ENCODE peak calls at places on chromosomes 16 and 17, in eight cellular contexts. R is NCI-H146, A is M059J, T is uterus, M is spleen, V is right lobe of liver, C is fibroblast of lung, S is Daoy. H is an unnamed sample.

GRCh38 chr16:12794486-12795399 is 8.9 kb downstream of the CPPED1 start:
- DNase-seq in R (no peak), C (no peak), V (no peak), S (no peak), T (no peak), M (peak), A (no peak), H (no peak)

GRCh38 chr16:89536371-89536770 is 24.1 kb upstream of the RPL13 start:
- DNase-seq in A (no peak), R (no peak), T (no peak), S (no peak), V (no peak), C (no peak), M (no peak), H (no peak)

GRCh38 chr17:34993031-34993430 is 12.7 kb downstream of the LIG3 start:
- DNase-seq in C (no peak), R (no peak), A (no peak), M (no peak), S (no peak), V (no peak), T (no peak), H (no peak)

GRCh38 chr16:67529639-67530012 is 997 bp downstream of the RIPOR1 start:
- DNase-seq in C (peak), R (no peak), T (peak), M (peak), A (no peak), S (no peak), V (no peak), H (no peak)

GRCh38 chr17:40602445-40603443 is 37.5 kb upstream of the CCR7 start:
- DNase-seq in A (no peak), T (no peak), M (peak), V (no peak), C (no peak), S (no peak), R (no peak), H (no peak)

GRCh38 chr16:62067981-62068380 is 31.7 kb upstream of the CDH8 start:
- DNase-seq in M (no peak), A (no peak), T (no peak), S (no peak), V (no peak), R (no peak), C (no peak), H (no peak)

GRCh38 chr17:42276609-42277341 is 584 bp upstream of the STAT5B start:
- DNase-seq in R (peak), V (peak), T (peak), A (peak), S (peak), C (peak), M (peak), H (peak)

GRCh38 chr16:24890746-24891145 is 45.0 kb downstream of the SLC5A11 start:
- DNase-seq in A (no peak), M (peak), V (no peak), S (no peak), C (no peak), T (no peak), R (no peak), H (no peak)

GRCh38 chr17:80899402-80900268 is 92.0 kb upstream of the CHMP6 start:
- DNase-seq in M (no peak), T (no peak), V (peak), C (peak), S (peak), R (peak), A (no peak), H (no peak)

GRCh38 chr16:14436410-14436955 is 193.6 kb downstream of the PARN start:
- DNase-seq in M (no peak), A (no peak), R (no peak), V (no peak), S (no peak), T (no peak), C (no peak), H (peak)

GRCh38 chr16:61295311-61295710 is 740.9 kb downstream of the CDH8 start:
- DNase-seq in C (no peak), M (no peak), A (peak), S (no peak), T (no peak), R (no peak), V (no peak), H (no peak)

GRCh38 chr17:65277576-65277975 is 140.4 kb downstream of the RGS9 start:
- DNase-seq in V (no peak), R (no peak), A (no peak), S (no peak), T (no peak), M (no peak), C (peak), H (peak)

GRCh38 chr17:83084214-83084613 is 4.8 kb downstream of the METRNL start:
- DNase-seq in T (no peak), S (no peak), V (no peak), A (no peak), C (no peak), R (no peak), M (no peak), H (no peak)

GRCh38 chr17:77935121-77935571 is 23.4 kb upstream of the TNRC6C start:
- DNase-seq in R (peak), M (no peak), T (no peak), S (no peak), C (no peak), V (peak), A (no peak), H (no peak)

GRCh38 chr17:62916684-62917571 is 49.1 kb upstream of the TANC2 start:
- DNase-seq in M (no peak), S (peak), T (no peak), A (no peak), V (no peak), R (no peak), C (peak), H (peak)

GRCh38 chr16:88296437-88297177 is 86.2 kb upstream of the ZNF469 start:
- DNase-seq in T (no peak), A (no peak), C (no peak), S (no peak), V (no peak), M (peak), R (no peak), H (no peak)

GRCh38 chr16:1545044-1545736 is 11.7 kb downstream of the TMEM204 start:
- DNase-seq in T (peak), V (no peak), A (no peak), C (no peak), M (no peak), S (no peak), R (no peak), H (no peak)

GRCh38 chr17:34177642-34178041 is 77.4 kb upstream of the CCL2 start:
- DNase-seq in R (no peak), A (peak), C (peak), V (no peak), T (no peak), S (peak), M (no peak), H (peak)

GRCh38 chr17:74964988-74965622 is 7.5 kb downstream of the HID1 start:
- DNase-seq in M (no peak), A (no peak), S (no peak), C (no peak), V (no peak), T (no peak), R (no peak), H (no peak)

GRCh38 chr16:48607056-48607825 is 2.7 kb downstream of the N4BP1 start:
- DNase-seq in C (no peak), V (no peak), A (peak), M (no peak), S (no peak), R (no peak), T (no peak), H (peak)

GRCh38 chr16:15856901-15857778 is at the start of gene MYH11:
- DNase-seq in R (no peak), A (no peak), C (no peak), V (no peak), T (peak), M (no peak), S (no peak), H (no peak)

GRCh38 chr17:40978752-40979151 is 5.4 kb downstream of the KRT40 start:
- DNase-seq in V (no peak), A (no peak), T (no peak), R (no peak), S (no peak), M (no peak), C (no peak), H (no peak)

GRCh38 chr16:3025032-3026002 is 1.5 kb downstream of the THOC6 start:
- DNase-seq in R (no peak), S (no peak), V (no peak), M (peak), C (no peak), A (no peak), T (no peak), H (no peak)

GRCh38 chr16:27779719-27780161 is 229.8 kb downstream of the KATNIP start:
- DNase-seq in S (peak), C (peak), M (peak), V (peak), A (no peak), R (no peak), T (peak), H (peak)

GRCh38 chr17:77541995-77542394 is 401.2 kb downstream of the SEC14L1 start:
- DNase-seq in T (no peak), M (no peak), A (no peak), V (no peak), R (no peak), S (no peak), C (no peak), H (no peak)

GRCh38 chr16:89467382-89467781 is 23.0 kb downstream of the ANKRD11 start:
- DNase-seq in S (no peak), A (no peak), T (no peak), C (no peak), V (no peak), M (peak), R (no peak), H (no peak)

GRCh38 chr16:13906426-13907089 is 13.4 kb upstream of the ERCC4 start:
- DNase-seq in R (peak), V (no peak), C (no peak), A (peak), T (no peak), M (no peak), S (no peak), H (no peak)

GRCh38 chr17:66580178-66580577 is 254.7 kb upstream of the CACNG5 start:
- DNase-seq in S (no peak), V (no peak), R (no peak), A (peak), C (peak), T (peak), M (no peak), H (peak)

GRCh38 chr16:82043680-82044584 is 8.9 kb downstream of the HSD17B2 start:
- DNase-seq in C (peak), M (no peak), A (peak), R (no peak), V (no peak), S (peak), T (no peak), H (peak)

GRCh38 chr17:3927628-3928010 is 11.4 kb upstream of the P2RX1 start:
- DNase-seq in C (no peak), M (no peak), V (no peak), A (no peak), T (no peak), R (no peak), S (no peak), H (no peak)

GRCh38 chr17:59365383-59365981 is 34.0 kb downstream of the YPEL2 start:
- DNase-seq in R (peak), T (peak), S (no peak), A (no peak), C (no peak), V (no peak), M (no peak), H (no peak)

GRCh38 chr17:38867179-38867994 is 2.5 kb upstream of the LASP1 start:
- DNase-seq in R (peak), T (peak), M (no peak), C (peak), S (peak), V (peak), A (peak), H (peak)

GRCh38 chr16:50837324-50837723 is 95.4 kb downstream of the CYLD start:
- DNase-seq in V (no peak), M (no peak), S (no peak), A (no peak), C (no peak), R (no peak), T (no peak), H (no peak)

GRCh38 chr17:45641541-45641940 is 142.6 kb upstream of the CRHR1 start:
- DNase-seq in T (no peak), A (no peak), M (no peak), R (no peak), S (no peak), V (no peak), C (no peak), H (no peak)

GRCh38 chr17:40129498-40129897 is 7.7 kb downstream of the MSL1 start:
- DNase-seq in A (no peak), V (no peak), C (no peak), M (no peak), S (no peak), T (no peak), R (no peak), H (no peak)

GRCh38 chr17:1552911-1553310 is 9.7 kb downstream of the PITPNA start:
- DNase-seq in V (no peak), A (no peak), S (no peak), C (no peak), R (no peak), M (peak), T (no peak), H (no peak)

H was measured in astrocyte of the spinal cord.